ENCODE peak calls at places on chromosome 18, in seven cellular contexts. F, M, Z, U, Q, E and T are unnamed samples.

GRCh38 chr18:79485788-79486355 is 90.1 kb downstream of the NFATC1 start:
- DNase-seq in F (no peak), Z (no peak), Q (no peak), U (no peak), E (no peak), M (peak; percentile 40), T (no peak)

GRCh38 chr18:56097561-56098095 is 509.6 kb upstream of the TCF4 start:
- DNase-seq in Q (no peak), F (no peak), M (peak; percentile 15), U (no peak), E (no peak), Z (no peak), T (peak; percentile 40)

GRCh38 chr18:77218642-77219041 is 31.0 kb upstream of the GALR1 start:
- DNase-seq in Q (no peak), M (no peak), E (no peak), Z (no peak), F (no peak), U (no peak), T (no peak)

GRCh38 chr18:60044290-60045006 is 144.7 kb downstream of the PMAIP1 start:
- DNase-seq in Q (no peak), U (no peak), M (no peak), E (no peak), Z (no peak), F (no peak), T (no peak)

GRCh38 chr18:47265197-47265596 is 13.7 kb upstream of the SKOR2 start:
- DNase-seq in E (no peak), M (no peak), Q (no peak), Z (no peak), U (no peak), F (no peak), T (no peak)

GRCh38 chr18:47036298-47036874 is 965 bp upstream of the ELOA2 start:
- DNase-seq in U (no peak), F (no peak), M (peak; percentile 0), Z (peak; percentile 72), Q (no peak), E (no peak), T (no peak)

GRCh38 chr18:26655614-26656400 is 107.5 kb upstream of the KCTD1 start:
- DNase-seq in F (peak; percentile 71), Q (no peak), U (no peak), Z (peak; percentile 86), M (peak; percentile 18), E (no peak), T (no peak)

GRCh38 chr18:48975817-48976649 is 25.3 kb upstream of the SMAD7 start:
- DNase-seq in E (peak; percentile 48), U (peak; percentile 62), F (peak; percentile 78), Q (peak; percentile 51), M (no peak), Z (peak; percentile 66), T (peak; percentile 15)

GRCh38 chr18:63236417-63236816 is 83.2 kb downstream of the BCL2 start:
- DNase-seq in Z (no peak), M (no peak), Q (no peak), E (no peak), F (no peak), U (no peak), T (no peak)

GRCh38 chr18:32530947-32531651 is 60.4 kb upstream of the GAREM1 start:
- DNase-seq in Z (no peak), U (peak; percentile 11), E (no peak), Q (no peak), F (no peak), M (no peak), T (no peak)

GRCh38 chr18:76524900-76525698 is 30.1 kb upstream of the ZNF516 start:
- DNase-seq in Z (peak; percentile 65), U (no peak), F (no peak), M (no peak), Q (no peak), E (no peak), T (no peak)

GRCh38 chr18:30971338-30971956 is 71.1 kb downstream of the DSC3 start:
- DNase-seq in Z (peak; percentile 65), F (no peak), E (no peak), U (no peak), Q (no peak), M (peak; percentile 39), T (peak; percentile 35)

GRCh38 chr18:73101977-73102376 is 234.2 kb upstream of the NETO1 start:
- DNase-seq in E (no peak), Z (no peak), F (no peak), M (no peak), Q (no peak), U (no peak), T (no peak)

GRCh38 chr18:73780218-73780617 is 367.4 kb downstream of the FBXO15 start:
- DNase-seq in U (no peak), Z (peak; percentile 41), F (no peak), E (no peak), M (no peak), Q (no peak), T (no peak)